ENCODE peak calls at places on chromosomes 2 and 18, in nine cellular contexts. Q is transverse colon, U is endodermal cell, F is upper lobe of left lung, A is MM.1S, T is vagina, S is spleen, C is body of pancreas, D is tibial artery. Z is an unnamed sample.
A peak's percentile ranks its signal among the peaks of the same experiment; 100 is the strongest.

GRCh38 chr2:119260636-119261497 is 37.2 kb downstream of the STEAP3 start:
- DNase-seq in D (no peak), U (peak; percentile 29), C (no peak), Q (no peak), T (no peak), S (no peak), F (no peak), A (no peak), Z (no peak)

GRCh38 chr2:56299166-56299806 is 115.5 kb downstream of the CCDC85A start:
- DNase-seq in D (no peak), A (no peak), Q (no peak), T (no peak), F (no peak), S (no peak), U (no peak), C (no peak), Z (no peak)

GRCh38 chr2:111617804-111618576 is 266.0 kb downstream of the ANAPC1 start:
- DNase-seq in A (no peak), Q (no peak), S (no peak), U (no peak), T (no peak), F (peak; percentile 6), C (no peak), D (peak; percentile 74), Z (no peak)

GRCh38 chr2:141911485-141912066 is 219.2 kb downstream of the LRP1B start:
- DNase-seq in D (no peak), A (peak; percentile 66), T (no peak), Q (no peak), F (no peak), U (peak; percentile 83), S (no peak), C (peak; percentile 43), Z (no peak)

GRCh38 chr2:171688129-171688465 is 828 bp downstream of the DYNC1I2 start:
- DNase-seq in S (no peak), C (no peak), D (no peak), A (no peak), T (no peak), U (no peak), F (no peak), Q (no peak), Z (no peak)

GRCh38 chr18:26722582-26722931 is 142.9 kb downstream of the AQP4 start:
- DNase-seq in A (no peak), C (no peak), S (no peak), F (no peak), U (no peak), T (no peak), D (no peak), Q (no peak), Z (no peak)

GRCh38 chr2:191151315-191151698 is 513 bp upstream of the STAT4 start:
- DNase-seq in D (no peak), T (no peak), U (no peak), S (peak; percentile 78), Q (no peak), C (no peak), F (no peak), A (no peak), Z (no peak)

GRCh38 chr2:69087211-69087911 is 74.4 kb downstream of the ANTXR1 start:
- DNase-seq in A (no peak), S (no peak), T (no peak), D (no peak), F (no peak), C (no peak), U (no peak), Q (no peak), Z (no peak)

GRCh38 chr2:164937864-164938401 is 17.4 kb downstream of the SLC38A11 start:
- DNase-seq in F (no peak), Q (peak; percentile 21), C (no peak), S (no peak), D (no peak), U (no peak), A (no peak), T (no peak), Z (no peak)

GRCh38 chr2:189328451-189329249 is 112.6 kb upstream of the WDR75 start:
- DNase-seq in F (no peak), A (no peak), U (no peak), C (no peak), D (no peak), T (no peak), S (no peak), Q (no peak), Z (no peak)

GRCh38 chr2:20148841-20149702 is 75.9 kb downstream of the SDC1 start:
- DNase-seq in A (no peak), U (no peak), C (peak; percentile 33), Q (no peak), T (no peak), S (no peak), D (no peak), F (no peak), Z (no peak)

GRCh38 chr18:13539050-13539449 is 187.3 kb downstream of the FAM210A start:
- DNase-seq in Q (peak; percentile 68), F (no peak), S (no peak), C (no peak), A (no peak), D (peak; percentile 63), T (peak; percentile 12), U (peak; percentile 17), Z (peak; percentile 23)

GRCh38 chr2:133566967-133567645 is 1.2 kb downstream of the NCKAP5 start:
- DNase-seq in A (no peak), D (no peak), U (peak; percentile 83), F (no peak), T (no peak), C (no peak), S (no peak), Q (peak; percentile 26), Z (no peak)

GRCh38 chr2:122704109-122704563 is 948.7 kb downstream of the TSN start:
- DNase-seq in S (no peak), C (no peak), F (no peak), T (no peak), Q (no peak), U (no peak), D (no peak), A (no peak), Z (no peak)

GRCh38 chr2:152247337-152247695 is 71.8 kb upstream of the STAM2 start:
- DNase-seq in C (no peak), S (no peak), Q (no peak), T (no peak), A (no peak), D (no peak), U (no peak), F (no peak), Z (no peak)

GRCh38 chr18:42141439-42141838 is 186.4 kb downstream of the PIK3C3 start:
- DNase-seq in S (no peak), A (no peak), T (no peak), Q (no peak), C (no peak), D (no peak), F (no peak), U (peak; percentile 50), Z (no peak)

DNA sequence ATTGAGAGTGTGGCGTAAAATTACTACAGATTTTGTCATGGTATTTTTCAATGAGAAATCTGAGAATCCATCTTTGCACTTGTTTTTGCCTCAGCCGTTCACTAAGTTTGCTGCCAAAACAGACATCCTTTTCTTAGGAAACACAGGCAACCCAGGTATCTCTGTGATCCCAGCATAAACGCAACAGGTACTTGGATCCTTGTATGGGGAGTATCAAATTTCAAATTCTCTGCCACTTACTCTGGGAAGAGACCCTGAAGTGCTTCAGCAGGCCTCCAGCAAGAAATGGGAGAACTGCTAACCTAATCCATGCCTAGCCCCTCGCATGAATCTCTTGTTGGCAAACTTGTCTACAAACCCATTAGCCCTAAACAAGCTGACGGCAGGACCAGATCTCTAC is 83.1 kb downstream of the BCL11A start:
- DNase-seq in S (no peak), Q (no peak), T (no peak), C (no peak), U (no peak), F (no peak), D (no peak), A (no peak), Z (no peak)
- H3K4me1 ChIP-seq in S (no peaks in the 10 kb centered on the region), Q (no peaks in the 10 kb centered on the region), T (no peaks in the 10 kb centered on the region), C (peaks cover 12% of the 10 kb centered on the region), U (peaks cover 17% of the 10 kb centered on the region), F (no peaks in the 10 kb centered on the region), D (no peaks in the 10 kb centered on the region), A (peaks cover 6% of the 10 kb centered on the region), Z (no peaks in the 10 kb centered on the region)

GRCh38 chr2:127743477-127744026 is 42.3 kb downstream of the SFT2D3 start:
- DNase-seq in A (no peak), F (no peak), Q (no peak), D (no peak), U (no peak), S (no peak), C (no peak), T (no peak), Z (no peak)
- TF ChIP-seq CTCF in A (no peak), F (no peak), Q (no peak), D (no peak), U (peak; percentile 66), S (no peak), C (no peak), T (no peak), Z (no peak)

GRCh38 chr2:239294571-239295054 is 106.2 kb downstream of the HDAC4 start:
- DNase-seq in F (no peak), C (peak; percentile 9), D (peak; percentile 27), A (no peak), T (no peak), S (peak; percentile 61), U (peak; percentile 26), Q (peak; percentile 76), Z (no peak)
- H3K4me1 ChIP-seq in F (peaks cover 51% of the 10 kb centered on the region), C (peaks cover 52% of the 10 kb centered on the region), D (no peaks in the 10 kb centered on the region), A (peaks cover 8% of the 10 kb centered on the region), T (peaks cover 63% of the 10 kb centered on the region), S (peaks cover 52% of the 10 kb centered on the region), U (peaks cover 18% of the 10 kb centered on the region), Q (peaks cover 76% of the 10 kb centered on the region), Z (peaks cover 74% of the 10 kb centered on the region)

DNA sequence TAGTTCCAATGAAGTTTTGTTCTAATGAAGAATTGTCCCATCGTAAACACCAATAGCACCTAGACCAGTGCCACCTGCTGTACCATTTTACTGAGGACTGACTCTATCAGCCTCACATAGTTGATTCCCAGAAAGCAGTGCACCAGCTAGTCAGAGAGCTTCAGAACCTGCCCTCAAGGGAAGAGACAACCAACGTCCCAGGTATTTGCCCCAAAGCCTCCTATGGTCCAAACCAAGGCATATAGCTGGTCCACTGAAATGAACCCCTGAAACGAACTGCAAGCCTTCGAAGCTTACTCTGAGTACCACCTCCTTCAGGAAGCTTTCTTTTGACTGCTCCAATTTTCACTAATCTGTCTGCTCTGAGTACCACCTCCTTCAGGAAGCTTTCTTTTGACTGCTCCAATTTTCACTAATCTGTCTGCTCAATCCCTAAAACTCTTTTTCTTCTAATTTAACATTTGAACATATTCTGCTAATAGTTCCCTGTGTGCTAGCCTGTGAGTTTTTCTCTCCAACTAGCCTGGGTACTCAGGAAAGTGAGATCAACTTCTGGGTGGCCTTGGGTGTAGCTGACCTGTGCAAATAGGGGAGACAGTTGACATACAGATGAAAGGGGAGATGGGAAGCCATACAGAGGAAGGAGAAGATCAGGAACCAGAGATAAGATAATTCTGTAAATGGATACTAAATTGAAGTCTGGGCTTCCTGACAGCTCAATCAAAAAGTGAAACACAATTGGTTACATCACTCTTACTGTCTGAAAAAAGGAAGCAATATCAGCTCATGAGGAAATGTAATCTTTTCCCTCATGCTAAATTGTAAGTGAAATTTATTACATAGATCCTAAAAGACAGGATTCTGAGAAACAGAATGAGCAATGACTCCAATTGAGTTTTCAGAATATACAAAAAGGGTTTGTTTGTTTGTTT is 33.5 kb upstream of the EML4 start:
- DNase-seq in Q (no peak), C (no peak), D (no peak), F (no peak), A (no peak), S (no peak), T (no peak), U (no peak), Z (no peak)
- TF ChIP-seq CTCF in Q (no peak), C (no peak), D (no peak), F (no peak), A (no peak), S (no peak), T (no peak), U (peak; percentile 11), Z (no peak)